ENCODE peak calls at places on chromosomes 16 and 17, in seven cellular contexts. F is right lobe of liver; E is cardiac muscle cell; H is mucosa of descending colon; L is AG10803; K is fibroblast of mammary gland; Q is CD8-positive, alpha-beta T cell. X is an unnamed sample.

GRCh38 chr16:79740153-79740720 is 139.7 kb upstream of the MAF start:
- DNase-seq in F (peak), E (no peak), H (no peak), L (no peak), K (no peak), Q (no peak), X (no peak)

GRCh38 chr16:2121853-2122252 is 13.8 kb downstream of the PKD1 start:
- DNase-seq in F (no peak), E (no peak), H (no peak), L (no peak), K (no peak), Q (no peak), X (no peak)

GRCh38 chr17:29962656-29963055 is 21.2 kb downstream of the EFCAB5 start:
- DNase-seq in F (no peak), E (no peak), H (no peak), L (no peak), K (peak), Q (no peak), X (no peak)

GRCh38 chr16:8262299-8262698 is 328.0 kb downstream of the TMEM114 start:
- DNase-seq in F (no peak), E (no peak), H (no peak), L (no peak), K (no peak), Q (no peak), X (no peak)

GRCh38 chr16:29678691-29679267 is at the start of gene QPRT:
- DNase-seq in F (peak), E (peak), H (peak), L (peak), K (peak), Q (no peak), X (no peak)

GRCh38 chr17:63785556-63785955 is 11.6 kb downstream of the DDX42 start:
- DNase-seq in F (no peak), E (no peak), H (no peak), L (peak), K (peak), Q (no peak), X (no peak)

GRCh38 chr17:44738214-44738906 is 20.4 kb upstream of the ADAM11 start:
- DNase-seq in F (no peak), E (no peak), H (no peak), L (peak), K (peak), Q (no peak), X (no peak)

GRCh38 chr16:55528974-55529373 is 20.1 kb downstream of the LPCAT2 start:
- DNase-seq in F (no peak), E (no peak), H (no peak), L (peak), K (peak), Q (no peak), X (no peak)

GRCh38 chr16:82063456-82064082 is 28.5 kb downstream of the HSD17B2 start:
- DNase-seq in F (no peak), E (no peak), H (no peak), L (peak), K (no peak), Q (no peak), X (no peak)
- H3K4me3 ChIP-seq in F (no peak), E (no peak), H (no peak), L (no peak), K (no peak), Q (no peak), X (no peak)

GRCh38 chr17:73478768-73479424 is 165.3 kb downstream of the SDK2 start:
- DNase-seq in F (no peak), E (no peak), H (no peak), L (no peak), K (no peak), Q (no peak), X (no peak)
- TF ChIP-seq CTCF in F (peak), E (no peak), H (no peak), L (no peak), K (no peak), Q (no peak), X (no peak)

GRCh38 chr17:46028374-46028773 is 29.3 kb downstream of the STH start:
- DNase-seq in F (no peak), E (no peak), H (no peak), L (no peak), K (no peak), Q (no peak), X (no peak)

GRCh38 chr17:46030752-46031151 is 31.7 kb downstream of the STH start:
- DNase-seq in F (no peak), E (no peak), H (no peak), L (no peak), K (no peak), Q (no peak), X (no peak)

GRCh38 chr17:46027326-46028325 is 28.6 kb downstream of the STH start:
- DNase-seq in F (no peak), E (no peak), H (no peak), L (no peak), K (no peak), Q (no peak), X (no peak)

GRCh38 chr17:46029627-46030026 is 30.6 kb downstream of the STH start:
- DNase-seq in F (no peak), E (no peak), H (no peak), L (no peak), K (no peak), Q (no peak), X (no peak)

DNA sequence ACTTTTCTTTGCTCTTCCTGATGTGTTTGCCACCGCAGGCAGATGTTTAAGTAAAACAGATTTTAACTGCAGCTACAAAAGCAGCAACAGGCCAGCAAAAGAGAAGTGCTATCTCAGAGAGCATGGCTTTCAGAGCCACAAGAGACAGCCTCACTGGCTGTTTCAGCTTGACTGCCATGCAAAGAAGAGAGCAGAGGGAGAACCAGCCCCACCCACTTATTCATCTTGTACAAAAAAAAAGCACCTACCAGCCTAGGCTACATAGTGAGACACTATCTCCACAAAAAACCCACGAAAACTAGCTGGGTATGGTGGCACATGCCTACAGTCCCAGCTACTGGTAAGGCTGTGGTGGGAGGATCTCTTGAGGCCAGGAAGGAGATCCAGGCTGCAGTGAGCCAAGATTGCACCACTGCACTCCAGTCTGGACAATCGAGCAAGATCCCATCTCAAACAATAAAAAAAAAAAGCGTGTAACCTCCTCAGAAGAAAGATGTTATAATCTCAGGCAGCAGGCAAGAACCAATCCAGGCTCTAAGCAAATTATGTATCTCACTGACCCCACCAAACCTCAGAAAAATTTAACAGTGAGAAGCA is 30.0 kb downstream of the STH start:
- DNase-seq in F (no peak), E (no peak), H (no peak), L (no peak), K (no peak), Q (no peak), X (no peak)
- H3K4me3 ChIP-seq in F (no peak), E (no peak), H (no peak), L (no peak), K (no peak), Q (no peak), X (no peak)

GRCh38 chr17:73376152-73376551 is 64.4 kb upstream of the CDC42EP4 start:
- DNase-seq in F (no peak), E (no peak), H (no peak), L (no peak), K (no peak), Q (no peak), X (no peak)
- TF ChIP-seq CTCF in F (no peak), E (no peak), H (no peak), L (no peak), K (no peak), Q (no peak), X (no peak)

GRCh38 chr17:417691-418420 is 65.2 kb upstream of the RPH3AL start:
- DNase-seq in F (no peak), E (no peak), H (no peak), L (no peak), K (no peak), Q (no peak), X (no peak)

GRCh38 chr17:418421-418751 is 65.8 kb upstream of the RPH3AL start:
- DNase-seq in F (no peak), E (no peak), H (no peak), L (no peak), K (no peak), Q (peak), X (no peak)

GRCh38 chr17:416293-417206 is 63.9 kb upstream of the RPH3AL start:
- DNase-seq in F (no peak), E (no peak), H (peak), L (no peak), K (no peak), Q (peak), X (no peak)

GRCh38 chr17:420479-421175 is 68.0 kb upstream of the RPH3AL start:
- DNase-seq in F (no peak), E (no peak), H (no peak), L (no peak), K (no peak), Q (no peak), X (no peak)

DNA sequence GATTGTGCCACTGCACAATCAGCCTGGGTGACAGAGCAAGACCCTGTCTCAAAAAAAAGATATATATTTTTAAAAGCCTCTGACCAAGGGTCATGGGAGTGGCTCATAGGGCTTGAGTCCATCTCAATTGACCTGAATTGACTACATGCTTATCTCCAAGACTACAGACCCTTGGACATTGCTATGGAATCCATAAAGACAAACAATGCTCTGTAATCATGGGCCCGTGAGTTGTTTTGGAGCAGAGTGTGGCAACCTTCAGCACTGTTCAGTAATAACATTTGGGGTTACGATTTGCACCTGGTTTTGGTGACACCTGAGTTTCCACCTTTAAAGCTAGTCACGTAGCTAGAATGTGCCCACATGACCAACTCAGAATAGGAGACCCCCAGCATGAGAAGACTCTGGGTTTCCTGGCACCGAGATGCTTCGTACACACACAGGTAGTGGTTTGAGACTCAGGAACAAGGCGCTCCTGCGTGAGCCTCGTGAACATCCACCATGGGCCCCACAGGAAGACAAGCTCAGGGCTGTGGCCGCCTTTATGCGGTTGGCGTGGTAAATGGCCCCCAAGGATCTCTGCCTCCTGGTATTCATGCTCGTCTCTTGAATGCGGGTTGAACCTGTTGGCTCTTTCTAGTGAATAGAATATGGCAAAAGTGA is 66.6 kb upstream of the RPH3AL start:
- DNase-seq in F (no peak), E (no peak), H (peak), L (no peak), K (no peak), Q (peak), X (peak)
- H3K4me3 ChIP-seq in F (no peak), E (no peak), H (no peak), L (no peak), K (no peak), Q (peak), X (no peak)

GRCh38 chr16:85430523-85431381 is 182.4 kb upstream of the GSE1 start:
- DNase-seq in F (peak), E (peak), H (peak), L (no peak), K (no peak), Q (no peak), X (no peak)

GRCh38 chr16:85428899-85429775 is 184.0 kb upstream of the GSE1 start:
- DNase-seq in F (peak), E (no peak), H (peak), L (no peak), K (no peak), Q (no peak), X (no peak)

GRCh38 chr16:85426806-85427205 is 186.3 kb upstream of the GSE1 start:
- DNase-seq in F (peak), E (no peak), H (no peak), L (no peak), K (no peak), Q (no peak), X (no peak)

GRCh38 chr16:85429776-85430522 is 183.2 kb upstream of the GSE1 start:
- DNase-seq in F (no peak), E (no peak), H (no peak), L (no peak), K (no peak), Q (no peak), X (no peak)

GRCh38 chr16:85428168-85428898 is 184.8 kb upstream of the GSE1 start:
- DNase-seq in F (peak), E (no peak), H (peak), L (no peak), K (peak), Q (peak), X (no peak)
- TF ChIP-seq CTCF in F (peak), E (peak), H (peak), L (peak), K (peak), Q (peak), X (peak)

DNA sequence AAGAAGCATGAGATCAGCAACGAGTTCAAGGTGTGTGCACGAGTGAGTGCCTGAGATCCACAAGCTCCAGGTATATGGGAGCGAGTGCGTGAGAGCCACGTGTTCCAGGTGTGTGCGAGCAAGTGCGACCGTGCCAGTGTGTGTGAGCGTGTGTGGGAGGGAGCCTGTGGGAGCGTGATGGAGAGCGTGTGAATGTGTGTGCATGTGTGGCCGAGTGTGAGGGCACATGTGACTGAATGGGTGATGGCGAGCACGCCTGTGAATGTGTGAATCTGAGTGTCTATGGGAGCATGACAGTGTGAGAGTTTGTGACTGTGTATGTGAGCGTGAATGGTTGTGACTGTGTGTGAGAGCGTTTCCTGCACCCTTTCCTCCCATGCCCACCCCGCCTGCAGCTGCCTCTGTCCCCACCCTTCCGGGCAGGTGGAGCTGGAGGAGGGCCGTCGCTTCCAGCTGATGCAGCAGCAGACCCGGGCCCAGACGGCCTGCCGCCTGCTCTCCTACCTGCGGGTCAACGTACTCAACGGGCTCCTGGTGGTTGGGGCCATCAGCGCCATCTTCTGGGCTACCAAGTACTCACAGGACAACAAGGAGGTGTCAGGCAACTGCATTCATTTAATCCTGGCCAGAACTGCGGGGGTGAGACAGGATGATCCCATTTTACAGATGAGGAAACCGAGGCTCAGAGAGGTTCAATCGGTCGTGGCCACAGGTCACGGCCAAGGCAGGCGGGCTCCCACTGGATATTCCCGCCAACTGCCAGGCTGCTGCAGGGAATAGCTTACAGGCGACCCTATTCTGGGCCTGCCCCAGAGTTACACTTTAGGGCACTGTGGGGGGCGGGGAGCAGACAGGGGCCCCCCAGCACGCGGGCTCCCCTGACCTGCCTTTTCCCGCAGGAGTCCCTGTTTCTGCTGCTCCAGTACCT is 3.7 kb downstream of the TMC8 start:
- DNase-seq in F (no peak), E (peak), H (peak), L (no peak), K (peak), Q (peak), X (no peak)
- H3K4me3 ChIP-seq in F (no peak), E (no peak), H (no peak), L (no peak), K (no peak), Q (peak), X (no peak)

DNA sequence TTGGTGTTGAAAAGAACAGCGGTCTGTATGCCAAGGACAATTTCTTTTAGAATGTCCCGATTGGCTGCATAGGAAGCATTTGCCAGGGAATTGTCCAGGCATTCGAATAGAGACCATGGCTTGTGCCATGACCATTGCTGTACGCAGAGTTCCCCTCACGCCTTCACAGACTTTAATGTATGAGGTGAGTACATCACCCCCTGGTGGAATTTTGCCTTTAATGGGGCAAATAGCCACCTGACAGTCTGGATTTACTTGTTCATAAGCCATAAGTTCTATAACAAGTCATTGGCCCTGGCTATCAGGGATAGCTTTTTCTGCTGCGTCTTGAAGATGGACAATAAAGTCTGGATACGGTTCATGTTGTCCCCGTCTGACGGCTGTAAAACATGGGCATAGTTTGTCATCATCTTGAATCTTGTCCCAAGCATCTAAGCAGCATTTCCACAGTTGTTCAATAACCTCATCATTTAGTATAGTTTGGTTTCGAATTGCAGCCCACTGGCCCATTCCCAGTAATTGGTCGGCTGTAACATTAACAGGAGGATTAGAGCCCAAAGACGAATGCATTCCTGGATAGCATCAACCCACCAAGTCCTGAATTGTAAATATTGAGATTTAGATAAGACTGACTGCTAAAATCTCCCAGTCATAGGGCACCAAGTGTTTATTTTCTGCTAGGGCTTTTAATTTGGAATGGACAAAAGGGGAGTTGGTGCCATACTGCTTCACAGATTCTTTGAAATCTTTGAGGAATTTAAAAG is 67.7 kb upstream of the ARL4D start:
- DNase-seq in F (no peak), E (no peak), H (no peak), L (no peak), K (no peak), Q (no peak), X (no peak)
- TF ChIP-seq CTCF in F (no peak), E (peak), H (no peak), L (no peak), K (no peak), Q (no peak), X (no peak)

GRCh38 chr16:57986196-57986595 is 14.3 kb downstream of the ZNF319 start:
- DNase-seq in F (no peak), E (no peak), H (peak), L (no peak), K (no peak), Q (no peak), X (no peak)
- H3K4me3 ChIP-seq in F (no peak), E (peak), H (no peak), L (no peak), K (no peak), Q (no peak), X (no peak)

GRCh38 chr16:50245417-50246298 is 20.7 kb upstream of the ADCY7 start:
- DNase-seq in F (no peak), E (peak), H (peak), L (peak), K (peak), Q (no peak), X (peak)
- TF ChIP-seq CTCF in F (peak), E (no peak), H (no peak), L (no peak), K (no peak), Q (no peak), X (peak)

X was measured in ascending aorta.